ENCODE peak calls at places on chromosomes 16 and 17, in seven cellular contexts. F is brain microvascular endothelial cell; R is naive thymus-derived CD8-positive, alpha-beta T cell; V is Karpas-422; J is T-helper 22 cell; K is activated T-cell treated with anti-CD3 and anti-CD28 coated beads for 1 hour; O is osteoblast. Y is an unnamed sample.

GRCh38 chr17:77235370-77236080 is 94.8 kb downstream of the SEC14L1 start:
- DNase-seq in F (peak; percentile 60), R (peak; percentile 12), V (no peak), J (no peak), K (no peak), O (peak; percentile 95), Y (peak; percentile 98)

GRCh38 chr16:710500-711075 is 4.3 kb upstream of the METRN start:
- DNase-seq in F (no peak), R (no peak), V (peak; percentile 42), J (no peak), K (no peak), O (no peak), Y (no peak)

GRCh38 chr17:70675070-70675590 is 505.8 kb downstream of the KCNJ2 start:
- DNase-seq in F (no peak), R (no peak), V (no peak), J (no peak), K (no peak), O (no peak), Y (no peak)

GRCh38 chr17:30377574-30377973 is 1.2 kb upstream of the CPD start:
- DNase-seq in F (no peak), R (no peak), V (no peak), J (no peak), K (no peak), O (no peak), Y (no peak)

GRCh38 chr16:29943846-29944669 is 17.8 kb upstream of the TMEM219 start:
- DNase-seq in F (peak; percentile 98), R (no peak), V (no peak), J (no peak), K (no peak), O (peak; percentile 95), Y (no peak)

GRCh38 chr16:48556913-48557351 is 53.0 kb downstream of the N4BP1 start:
- DNase-seq in F (peak; percentile 59), R (no peak), V (no peak), J (no peak), K (no peak), O (peak; percentile 68), Y (no peak)

GRCh38 chr16:70661918-70662641 is 15.7 kb downstream of the IL34 start:
- DNase-seq in F (peak; percentile 36), R (no peak), V (no peak), J (no peak), K (no peak), O (peak; percentile 98), Y (no peak)

GRCh38 chr16:65125871-65126270 is 4.0 kb upstream of the CDH11 start:
- DNase-seq in F (no peak), R (no peak), V (no peak), J (no peak), K (no peak), O (peak; percentile 55), Y (peak; percentile 66)

GRCh38 chr16:53946745-53947386 is 242.9 kb downstream of the FTO start:
- DNase-seq in F (no peak), R (no peak), V (no peak), J (no peak), K (no peak), O (no peak), Y (no peak)

GRCh38 chr16:83305092-83305491 is 502.7 kb upstream of the HSBP1 start:
- DNase-seq in F (peak; percentile 90), R (no peak), V (no peak), J (no peak), K (no peak), O (peak; percentile 71), Y (no peak)

GRCh38 chr16:89670496-89671431 is 13.1 kb downstream of the SPATA33 start:
- DNase-seq in F (no peak), R (no peak), V (no peak), J (no peak), K (no peak), O (peak; percentile 92), Y (no peak)

GRCh38 chr17:73281926-73282325 is 20.2 kb upstream of the CPSF4L start:
- DNase-seq in F (no peak), R (no peak), V (no peak), J (no peak), K (no peak), O (peak; percentile 65), Y (no peak)

GRCh38 chr17:79919164-79919585 is 79.9 kb upstream of the CBX4 start:
- DNase-seq in F (no peak), R (no peak), V (no peak), J (no peak), K (no peak), O (peak; percentile 97), Y (no peak)

GRCh38 chr16:69150146-69150865 is 17.9 kb downstream of the UTP4 start:
- DNase-seq in F (peak; percentile 78), R (peak; percentile 71), V (peak; percentile 87), J (peak; percentile 5), K (no peak), O (peak; percentile 89), Y (peak; percentile 44)

GRCh38 chr16:67676939-67677338 is 10.3 kb downstream of the C16orf86 start:
- DNase-seq in F (no peak), R (no peak), V (no peak), J (no peak), K (no peak), O (peak; percentile 69), Y (no peak)

GRCh38 chr16:58366247-58367031 is 25.8 kb upstream of the GINS3 start:
- DNase-seq in F (peak; percentile 28), R (no peak), V (no peak), J (no peak), K (no peak), O (no peak), Y (no peak)

GRCh38 chr17:47633996-47634395 is 15.7 kb upstream of the KPNB1 start:
- DNase-seq in F (no peak), R (no peak), V (no peak), J (no peak), K (no peak), O (peak; percentile 11), Y (no peak)

GRCh38 chr16:89815639-89816348 is 653 bp downstream of the FANCA start:
- DNase-seq in F (no peak), R (no peak), V (peak; percentile 65), J (no peak), K (no peak), O (peak; percentile 86), Y (no peak)

GRCh38 chr16:57531253-57531575 is 5.2 kb downstream of the CCDC102A start:
- DNase-seq in F (no peak), R (no peak), V (no peak), J (no peak), K (no peak), O (no peak), Y (no peak)

GRCh38 chr17:79666111-79666510 is 55.3 kb upstream of the RBFOX3 start:
- DNase-seq in F (no peak), R (no peak), V (no peak), J (no peak), K (no peak), O (peak; percentile 14), Y (no peak)

GRCh38 chr17:78357177-78357586 is 2.7 kb downstream of the SOCS3 start:
- DNase-seq in F (no peak), R (no peak), V (no peak), J (no peak), K (no peak), O (peak; percentile 97), Y (no peak)

GRCh38 chr17:65674246-65675045 is 113.0 kb upstream of the AXIN2 start:
- DNase-seq in F (no peak), R (no peak), V (no peak), J (no peak), K (no peak), O (peak; percentile 52), Y (no peak)

GRCh38 chr17:2582493-2582892 is 11.0 kb upstream of the PAFAH1B1 start:
- DNase-seq in F (no peak), R (no peak), V (no peak), J (no peak), K (no peak), O (no peak), Y (no peak)

GRCh38 chr16:68643847-68644246 is 1.3 kb upstream of the CDH3 start:
- DNase-seq in F (no peak), R (no peak), V (no peak), J (no peak), K (no peak), O (no peak), Y (no peak)

GRCh38 chr17:79795795-79796569 is 895 bp downstream of the CBX8 start:
- DNase-seq in F (no peak), R (no peak), V (no peak), J (no peak), K (no peak), O (no peak), Y (no peak)

Y was measured in SK-N-MC.